ENCODE peak calls at places on chromosome 19, in four cellular contexts. Q is astrocyte of the spinal cord, E is fibroblast of villous mesenchyme, T is activated B cell treated with CpG ODN at 0.5 μM for 24 hours. O is an unnamed sample.

GRCh38 chr19:49488863-49489537 is 1.6 kb downstream of the RPL13A start:
- DNase-seq in Q (no peak), E (no peak), T (no peak), O (no peak)

GRCh38 chr19:40461669-40462221 is 3.8 kb downstream of the BLVRB start:
- DNase-seq in E (no peak), T (no peak), Q (no peak), O (no peak)

GRCh38 chr19:18541992-18542935 is 1.1 kb downstream of the FKBP8 start:
- DNase-seq in Q (no peak), T (no peak), E (no peak), O (peak)

GRCh38 chr19:4986471-4986888 is 17.6 kb downstream of the KDM4B start:
- DNase-seq in T (no peak), Q (no peak), E (no peak), O (no peak)

GRCh38 chr19:19230505-19230904 is 18.7 kb downstream of the NCAN start:
- DNase-seq in Q (no peak), T (no peak), E (no peak), O (no peak)

GRCh38 chr19:38441660-38442348 is 8.3 kb downstream of the RYR1 start:
- DNase-seq in Q (no peak), E (peak), T (no peak), O (no peak)

GRCh38 chr19:13225973-13226865 is 76.0 kb downstream of the IER2 start:
- DNase-seq in T (no peak), E (no peak), Q (no peak), O (no peak)

GRCh38 chr19:7883796-7884570 is 4.3 kb upstream of the LRRC8E start:
- DNase-seq in T (no peak), Q (no peak), E (peak), O (peak)

GRCh38 chr19:48858984-48859710 is 9.3 kb downstream of the PLEKHA4 start:
- DNase-seq in Q (no peak), T (peak), E (no peak), O (no peak)

GRCh38 chr19:44575116-44575700 is 38.2 kb upstream of the IGSF23 start:
- DNase-seq in Q (no peak), T (no peak), E (no peak), O (no peak)

GRCh38 chr19:53999694-54000093 is 8.3 kb downstream of the CACNG6 start:
- DNase-seq in T (no peak), E (no peak), Q (no peak), O (no peak)

GRCh38 chr19:30281903-30282302 is 90.3 kb upstream of the ZNF536 start:
- DNase-seq in T (no peak), Q (no peak), E (no peak), O (peak)

GRCh38 chr19:31548941-31549340 is 199.7 kb upstream of the TSHZ3 start:
- DNase-seq in Q (peak), E (peak), T (no peak), O (peak)

GRCh38 chr19:50548191-50549058 is 19.8 kb downstream of the LRRC4B start:
- DNase-seq in E (no peak), Q (no peak), T (no peak), O (no peak)

GRCh38 chr19:35935911-35936737 is at the start of gene LRFN3:
- DNase-seq in E (peak), T (no peak), Q (peak), O (peak)

GRCh38 chr19:15675560-15675959 is 2.7 kb downstream of the CYP4F12 start:
- DNase-seq in E (no peak), T (no peak), Q (no peak), O (no peak)

GRCh38 chr19:46350029-46350757 is 3.3 kb downstream of the PPP5C start:
- DNase-seq in T (no peak), E (no peak), Q (no peak), O (no peak)

GRCh38 chr19:31530781-31531180 is 181.5 kb upstream of the TSHZ3 start:
- DNase-seq in E (no peak), T (no peak), Q (no peak), O (no peak)

GRCh38 chr19:4154571-4155312 is 1.3 kb downstream of the CREB3L3 start:
- DNase-seq in Q (no peak), E (no peak), T (no peak), O (no peak)

GRCh38 chr19:37943480-37943879 is 36.5 kb downstream of the SIPA1L3 start:
- DNase-seq in Q (no peak), T (no peak), E (no peak), O (no peak)

GRCh38 chr19:16161848-16162247 is 11.5 kb downstream of the CIB3 start:
- DNase-seq in Q (peak), T (no peak), E (peak), O (peak)

GRCh38 chr19:37778613-37779138 is 710 bp downstream of the ZNF573 start:
- DNase-seq in T (no peak), E (peak), Q (no peak), O (no peak)

GRCh38 chr19:19213822-19214558 is 2.2 kb downstream of the NCAN start:
- DNase-seq in Q (no peak), E (no peak), T (no peak), O (no peak)

GRCh38 chr19:35346193-35347052 is 1.3 kb upstream of the FFAR1 start:
- DNase-seq in E (no peak), Q (no peak), T (peak), O (no peak)

GRCh38 chr19:36093687-36094086 is 17.3 kb upstream of the OVOL3 start:
- DNase-seq in E (no peak), T (no peak), Q (no peak), O (no peak)

GRCh38 chr19:13117772-13118423 is at the start of gene NACC1:
- DNase-seq in Q (peak), T (peak), E (peak), O (peak)

GRCh38 chr19:8609210-8610040 is 1.1 kb downstream of the ADAMTS10 start:
- DNase-seq in T (no peak), E (peak), Q (peak), O (peak)

GRCh38 chr19:43408043-43408442 is 6.6 kb upstream of the TEX101 start:
- DNase-seq in E (no peak), Q (no peak), T (no peak), O (no peak)

GRCh38 chr19:10407102-10407501 is 3.8 kb upstream of the CDC37 start:
- DNase-seq in E (no peak), Q (no peak), T (no peak), O (no peak)

GRCh38 chr19:4534836-4535658 is at the start of gene PLIN5:
- DNase-seq in E (peak), Q (peak), T (peak), O (peak)

GRCh38 chr19:39805120-39805519 is 26.5 kb downstream of the LEUTX start:
- DNase-seq in T (no peak), E (no peak), Q (no peak), O (peak)

GRCh38 chr19:35495107-35496064 is 5.1 kb upstream of the KRTDAP start:
- DNase-seq in T (peak), E (peak), Q (peak), O (peak)

GRCh38 chr19:36090930-36091695 is 19.8 kb upstream of the OVOL3 start:
- DNase-seq in T (no peak), E (no peak), Q (no peak), O (no peak)

GRCh38 chr19:13090511-13091231 is 12.0 kb downstream of the LYL1 start:
- DNase-seq in Q (no peak), T (no peak), E (no peak), O (no peak)

GRCh38 chr19:49911381-49912145 is 14.9 kb upstream of the IL4I1 start:
- DNase-seq in Q (no peak), T (no peak), E (peak), O (no peak)

GRCh38 chr19:54172764-54173699 is at the start of gene TMC4:
- DNase-seq in T (no peak), Q (no peak), E (peak), O (no peak)

GRCh38 chr19:46069841-46070341 is 29.1 kb upstream of the IGFL4 start:
- DNase-seq in Q (peak), T (no peak), E (peak), O (peak)

GRCh38 chr19:45420871-45421270 is 2.8 kb downstream of the ERCC1 start:
- DNase-seq in T (no peak), Q (no peak), E (no peak), O (no peak)

GRCh38 chr19:51593969-51594773 is 23.1 kb downstream of the ZNF175 start:
- DNase-seq in Q (peak), T (peak), E (peak), O (peak)
- TF ChIP-seq CTCF in Q (no peak), T (no peak), E (no peak), O (no peak)

GRCh38 chr19:41543582-41543981 is 32.4 kb upstream of the CEACAM21 start:
- DNase-seq in E (no peak), Q (no peak), T (no peak), O (no peak)
- TF ChIP-seq CTCF in E (no peak), Q (no peak), T (no peak), O (no peak)

DNA sequence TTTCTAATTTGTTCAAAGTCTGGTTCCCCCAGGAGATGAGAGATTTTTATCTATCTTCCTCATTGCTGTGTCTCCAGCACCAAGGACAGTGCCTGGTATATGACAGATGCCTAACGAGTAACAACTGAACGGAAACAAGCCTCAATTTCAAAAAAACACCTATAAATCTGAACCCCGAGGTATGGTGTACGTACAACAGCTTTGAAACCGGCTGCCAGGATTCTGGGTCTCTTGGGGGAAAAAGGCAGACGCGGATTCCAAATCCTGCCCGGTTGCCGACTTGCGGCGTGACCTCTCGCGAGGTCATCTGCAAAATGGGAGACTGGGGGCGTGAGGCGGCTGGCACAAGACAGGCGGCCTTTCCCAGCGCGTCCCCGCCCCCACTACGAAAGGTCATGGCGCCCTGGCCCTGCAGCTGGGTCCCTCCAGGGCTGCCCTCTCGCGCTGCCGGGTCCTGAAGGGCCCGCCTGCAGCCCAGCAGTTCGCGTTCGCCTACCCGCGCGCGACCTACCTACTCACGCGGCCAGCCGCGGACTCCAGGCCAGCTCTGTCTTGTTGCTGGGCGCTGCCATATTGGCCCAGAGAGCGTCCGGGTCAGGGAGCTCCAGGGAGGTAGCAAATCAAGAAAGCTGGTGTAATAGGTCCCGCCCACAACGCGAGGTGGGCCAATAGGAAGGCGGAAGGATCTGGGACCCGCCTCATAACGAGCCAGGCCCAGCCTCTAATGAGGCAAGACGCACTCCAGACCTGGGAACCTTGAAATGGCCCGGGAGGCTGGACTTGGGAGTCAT is at the start of gene ECSIT:
- DNase-seq in E (peak), T (peak), Q (peak), O (peak)
- TF ChIP-seq CTCF in E (no peak), T (no peak), Q (no peak), O (no peak)

GRCh38 chr19:34330116-34330515 is 34.9 kb upstream of the GPI start:
- DNase-seq in T (no peak), Q (no peak), E (no peak), O (no peak)
- TF ChIP-seq CTCF in T (no peak), Q (no peak), E (no peak), O (no peak)

DNA sequence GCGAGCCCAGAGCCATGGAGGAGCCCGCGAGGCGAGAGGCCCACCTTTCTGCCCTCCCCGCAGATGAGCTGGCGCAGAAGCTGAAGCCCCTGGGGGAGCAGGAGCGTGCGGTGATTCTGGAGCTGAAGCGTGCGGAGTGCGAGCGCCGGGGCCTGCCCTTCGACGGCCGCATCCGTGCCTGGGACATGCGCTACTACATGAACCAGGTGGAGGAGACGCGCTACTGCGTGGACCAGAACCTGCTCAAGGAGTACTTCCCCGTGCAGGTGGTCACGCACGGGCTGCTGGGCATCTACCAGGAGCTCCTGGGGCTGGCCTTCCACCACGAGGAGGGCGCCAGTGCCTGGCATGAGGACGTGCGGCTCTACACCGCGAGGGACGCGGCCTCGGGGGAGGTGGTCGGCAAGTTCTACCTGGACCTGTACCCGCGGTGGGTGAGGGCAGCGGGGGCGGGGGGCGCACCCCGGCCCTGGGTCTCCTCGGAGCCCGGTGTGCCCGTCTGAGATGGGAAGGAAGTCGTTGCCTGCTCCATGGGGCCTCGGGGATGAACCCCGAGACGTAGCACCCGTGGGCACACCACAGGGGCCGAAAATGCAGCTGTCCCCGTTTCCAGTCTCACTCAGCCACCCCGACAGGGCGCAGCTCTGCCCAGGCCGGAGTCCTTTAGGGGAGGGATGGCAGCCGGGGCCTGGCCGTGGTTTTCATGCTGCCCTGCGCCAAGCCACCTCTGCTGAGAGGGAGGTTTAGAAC is 12.1 kb upstream of the ZNF554 start:
- DNase-seq in T (no peak), Q (no peak), E (no peak), O (no peak)
- TF ChIP-seq CTCF in T (no peak), Q (no peak), E (no peak), O (no peak)

DNA sequence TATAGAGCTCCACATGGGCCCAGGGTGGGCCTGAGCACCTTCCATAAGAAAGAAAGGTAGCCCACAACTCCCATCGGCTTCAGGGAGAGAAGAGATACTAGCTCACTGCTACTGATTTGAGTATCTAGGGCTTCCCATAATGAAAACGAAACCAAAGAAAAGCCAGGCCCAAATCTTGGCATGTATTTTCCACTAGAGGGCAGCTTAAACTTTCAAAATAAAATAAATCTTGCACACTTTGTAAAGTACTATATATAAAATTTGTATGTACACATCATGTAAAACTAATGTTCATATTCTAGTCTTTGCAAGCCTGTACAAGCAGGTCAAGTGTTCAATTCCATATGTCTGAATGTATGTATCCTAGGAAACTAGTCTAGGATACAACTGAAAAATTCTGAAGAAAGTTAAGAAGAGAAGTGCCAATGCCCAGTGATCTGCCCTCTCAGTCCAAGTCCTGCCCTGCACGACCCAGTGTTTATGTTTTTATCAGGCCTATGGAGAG is 475.9 kb downstream of the UQCRFS1 start:
- DNase-seq in Q (peak), T (no peak), E (peak), O (peak)
- TF ChIP-seq CTCF in Q (peak), T (no peak), E (no peak), O (peak)

GRCh38 chr19:1399745-1400144 is 1.6 kb downstream of the GAMT start:
- DNase-seq in E (no peak), Q (no peak), T (no peak), O (no peak)

GRCh38 chr19:1402411-1403070 is 1.2 kb upstream of the GAMT start:
- DNase-seq in T (no peak), Q (no peak), E (no peak), O (no peak)

GRCh38 chr19:1401889-1402217 is 511 bp upstream of the GAMT start:
- DNase-seq in E (no peak), T (no peak), Q (no peak), O (no peak)

GRCh38 chr19:1400281-1401137 is 833 bp downstream of the GAMT start:
- DNase-seq in Q (no peak), T (no peak), E (no peak), O (peak)

GRCh38 chr19:1401138-1401888 is at the start of gene GAMT:
- DNase-seq in Q (no peak), E (no peak), T (peak), O (no peak)
- TF ChIP-seq CTCF in Q (peak), E (peak), T (no peak), O (no peak)

DNA sequence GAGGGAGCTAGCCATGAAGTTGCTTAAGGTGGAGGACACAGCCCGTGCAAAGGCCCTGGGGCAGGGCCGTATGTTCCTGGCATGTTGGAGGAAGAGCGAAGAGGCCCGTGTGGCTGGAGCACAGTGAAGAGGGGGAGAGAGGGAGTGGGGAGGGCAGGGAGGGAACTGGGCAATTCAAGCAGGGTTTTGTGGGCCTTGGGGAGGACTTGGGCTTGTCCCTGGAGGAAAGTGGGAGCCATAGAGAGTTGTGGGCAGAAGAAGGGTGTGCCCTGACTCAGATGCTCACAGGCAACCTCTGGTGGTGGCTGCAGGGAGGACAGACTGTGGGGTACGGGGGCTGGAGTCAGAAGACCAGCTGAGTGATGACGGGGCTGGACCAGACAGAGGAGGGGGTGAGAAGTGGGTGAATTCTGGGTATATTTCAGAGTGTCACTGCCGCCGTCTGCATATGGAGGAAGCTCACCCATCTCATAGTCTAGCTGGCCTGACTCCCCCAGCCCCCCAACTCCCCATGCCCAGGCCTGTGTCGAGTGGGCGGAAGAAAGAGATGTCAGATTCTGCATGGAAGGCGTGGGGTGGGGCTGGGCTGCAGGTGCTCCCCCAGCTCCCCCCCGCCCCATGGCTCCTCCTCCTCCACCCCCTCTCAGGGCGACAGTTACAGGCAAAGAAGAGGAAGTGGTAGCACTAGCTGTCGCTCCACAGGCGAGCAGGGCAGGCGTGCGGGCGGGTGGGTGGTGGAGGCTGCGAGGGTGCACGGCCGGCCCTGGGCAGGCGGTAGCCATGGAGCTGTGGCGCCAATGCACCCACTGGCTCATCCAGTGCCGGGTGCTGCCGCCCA is at the start of gene VAV1:
- DNase-seq in T (peak), E (no peak), Q (no peak), O (no peak)
- TF ChIP-seq CTCF in T (no peak), E (no peak), Q (no peak), O (no peak)

DNA sequence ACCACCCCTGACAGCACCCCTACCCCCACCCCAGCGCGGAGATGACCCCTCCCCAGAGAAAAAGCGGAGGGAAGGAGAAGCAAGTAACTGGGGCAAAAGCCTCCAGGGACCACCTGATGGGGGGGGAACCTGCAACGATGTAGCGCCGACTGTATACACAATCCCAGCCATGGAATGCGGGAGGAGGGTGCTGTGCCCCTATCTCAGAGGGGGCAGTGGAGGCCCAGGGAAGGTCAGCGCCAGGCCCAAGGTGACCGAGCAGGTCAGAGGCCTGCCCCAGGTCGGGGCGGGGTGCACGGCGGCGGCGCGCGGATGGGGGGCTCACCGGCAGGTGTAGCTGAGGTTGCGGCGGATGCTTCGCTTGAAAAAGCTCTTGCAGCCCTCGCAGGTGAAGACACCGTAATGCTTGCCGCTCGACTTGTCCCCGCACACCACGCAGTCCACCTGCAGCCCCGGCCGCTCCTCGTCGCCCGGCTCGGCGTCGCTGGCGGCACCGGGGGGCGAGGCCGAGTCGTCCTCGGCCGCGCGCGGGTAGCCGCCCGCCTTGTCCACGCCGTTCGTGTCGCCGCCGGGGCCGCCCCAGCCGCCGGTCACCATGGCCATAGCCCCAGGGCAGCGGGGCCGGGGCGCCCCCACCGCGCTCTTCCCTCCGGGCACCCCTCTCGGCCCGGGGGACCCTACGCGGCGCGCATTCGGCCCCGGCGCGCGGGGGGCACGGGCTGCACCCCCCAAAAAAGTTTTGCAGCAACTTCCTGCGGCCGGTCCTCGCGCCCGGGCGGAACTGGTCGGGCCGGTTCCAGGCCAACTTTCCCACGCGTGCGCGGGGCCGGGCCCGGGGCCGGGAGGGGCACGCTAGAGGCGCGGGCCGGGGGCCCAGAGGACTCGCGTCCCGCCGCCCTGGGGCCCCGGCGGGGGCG is 843 bp downstream of the NR2F6 start:
- DNase-seq in T (no peak), Q (no peak), E (no peak), O (no peak)
- TF ChIP-seq CTCF in T (no peak), Q (no peak), E (no peak), O (no peak)